ENCODE peak calls at places on chromosomes 2 and 18, in eight cellular contexts. L is RWPE2; N is K562; X is tibial artery; P is CD8-positive, alpha-beta T cell; T is right atrium auricular region; J is Peyer's patch; D is left ventricle myocardium inferior. R is an unnamed sample. For H3K9me3 and H3K27me3, the result is how much of the 10 kb centered on the place peaks cover.

GRCh38 chr18:58606236-58606635 is 22.7 kb downstream of the ALPK2 start:
- DNase-seq in T (no peak), D (no peak), L (no peak), X (no peak), N (no peak), J (no peak), P (no peak), R (no peak)

GRCh38 chr2:45953376-45954050 is 302.0 kb downstream of the PRKCE start:
- DNase-seq in X (no peak), P (no peak), T (peak), D (no peak), L (no peak), J (no peak), N (no peak), R (no peak)

GRCh38 chr2:10901565-10901964 is 10.2 kb upstream of the KCNF1 start:
- DNase-seq in X (no peak), N (no peak), D (no peak), T (no peak), P (no peak), J (no peak), L (no peak), R (no peak)

GRCh38 chr2:165376571-165376975 is 92.9 kb upstream of the CSRNP3 start:
- DNase-seq in N (no peak), T (no peak), L (no peak), X (no peak), D (no peak), P (no peak), J (no peak), R (no peak)

GRCh38 chr2:12303181-12304030 is 413.3 kb upstream of the TRIB2 start:
- DNase-seq in J (no peak), T (no peak), L (no peak), X (no peak), D (no peak), P (no peak), N (no peak), R (no peak)

GRCh38 chr2:127154396-127154795 is 47.4 kb upstream of the BIN1 start:
- DNase-seq in T (no peak), J (no peak), N (no peak), P (no peak), X (no peak), L (no peak), D (no peak), R (no peak)

GRCh38 chr2:235669269-235669831 is 175.5 kb downstream of the AGAP1 start:
- DNase-seq in L (no peak), N (no peak), X (peak), D (peak), J (no peak), P (peak), T (no peak), R (no peak)

GRCh38 chr18:11387880-11388279 is 221.5 kb upstream of the SLC35G4 start:
- DNase-seq in D (peak), L (no peak), P (no peak), T (no peak), J (peak), X (peak), N (peak), R (no peak)

GRCh38 chr2:215529271-215529670 is 93.4 kb upstream of the FN1 start:
- DNase-seq in J (no peak), P (no peak), X (no peak), N (no peak), D (no peak), L (no peak), T (no peak), R (no peak)

GRCh38 chr2:187959821-187960220 is 331.9 kb upstream of the GULP1 start:
- DNase-seq in J (no peak), L (no peak), P (no peak), N (no peak), X (no peak), D (no peak), T (no peak), R (no peak)

GRCh38 chr2:235030126-235030525 is 78.3 kb downstream of the SH3BP4 start:
- DNase-seq in X (no peak), J (no peak), T (no peak), L (no peak), N (no peak), D (no peak), P (no peak), R (no peak)

GRCh38 chr2:80303006-80303741 is 1.4 kb downstream of the LRRTM1 start:
- DNase-seq in P (no peak), D (no peak), X (no peak), T (no peak), L (no peak), J (no peak), N (no peak), R (no peak)

GRCh38 chr2:240836781-240837467 is 16.9 kb upstream of the KIF1A start:
- DNase-seq in T (peak), X (no peak), P (no peak), D (peak), N (no peak), J (no peak), L (no peak), R (no peak)

GRCh38 chr2:20304411-20304810 is 46.2 kb downstream of the PUM2 start:
- DNase-seq in X (no peak), L (no peak), N (no peak), P (no peak), J (no peak), D (no peak), T (no peak), R (no peak)

GRCh38 chr18:79698668-79699335 is 19.2 kb downstream of the CTDP1 start:
- DNase-seq in J (no peak), N (no peak), L (no peak), T (no peak), D (no peak), P (no peak), X (no peak), R (no peak)

GRCh38 chr2:54207666-54208195 is 48.3 kb downstream of the TSPYL6 start:
- DNase-seq in L (no peak), T (no peak), D (no peak), X (no peak), J (no peak), P (no peak), N (no peak), R (no peak)

GRCh38 chr2:67612576-67612981 is 215.4 kb downstream of the ETAA1 start:
- DNase-seq in P (no peak), N (no peak), X (no peak), L (no peak), D (no peak), T (no peak), J (no peak), R (no peak)

GRCh38 chr2:15776629-15776919 is 163.8 kb upstream of the MYCN start:
- DNase-seq in X (no peak), J (no peak), D (no peak), T (no peak), L (no peak), P (no peak), N (no peak), R (no peak)

GRCh38 chr2:227491391-227491790 is 19.4 kb downstream of the AGFG1 start:
- DNase-seq in D (no peak), P (no peak), N (no peak), T (no peak), J (no peak), L (no peak), X (no peak), R (no peak)

DNA sequence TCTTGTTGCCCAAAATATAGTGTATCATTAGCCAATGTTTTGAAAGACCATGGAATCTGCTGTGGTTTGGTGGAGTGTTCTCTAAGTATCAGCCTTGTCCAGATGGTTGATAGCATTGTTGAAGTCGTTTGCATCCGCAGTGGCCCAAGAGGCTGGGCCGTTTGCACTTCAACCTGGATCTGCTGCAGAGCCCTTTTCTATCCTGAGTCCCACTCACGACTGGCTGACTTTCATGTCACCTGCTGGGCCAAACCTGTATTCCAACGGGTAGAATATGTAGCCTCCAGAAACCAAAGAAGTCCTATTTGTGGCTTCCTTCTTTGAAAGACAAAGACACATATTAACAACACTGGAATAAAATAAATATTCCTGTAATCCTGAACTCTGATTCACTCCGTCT is 1154.1 kb downstream of the RPIA start:
- DNase-seq in P (no peak), L (no peak), J (no peak), N (peak), D (no peak), T (no peak), X (no peak), R (no peak)
- H3K9me3 ChIP-seq in P (under half), L (under half), J (under half), N (under half), D (under half), T (under half), X (under half), R (under half)

GRCh38 chr2:238160206-238161129 is 1.7 kb downstream of the ERFE start:
- DNase-seq in L (peak), N (peak), J (peak), T (no peak), D (peak), P (no peak), X (peak), R (no peak)
- TF ChIP-seq CTCF in L (peak), N (peak), J (no peak), T (no peak), D (peak), P (no peak), X (no peak), R (peak)

DNA sequence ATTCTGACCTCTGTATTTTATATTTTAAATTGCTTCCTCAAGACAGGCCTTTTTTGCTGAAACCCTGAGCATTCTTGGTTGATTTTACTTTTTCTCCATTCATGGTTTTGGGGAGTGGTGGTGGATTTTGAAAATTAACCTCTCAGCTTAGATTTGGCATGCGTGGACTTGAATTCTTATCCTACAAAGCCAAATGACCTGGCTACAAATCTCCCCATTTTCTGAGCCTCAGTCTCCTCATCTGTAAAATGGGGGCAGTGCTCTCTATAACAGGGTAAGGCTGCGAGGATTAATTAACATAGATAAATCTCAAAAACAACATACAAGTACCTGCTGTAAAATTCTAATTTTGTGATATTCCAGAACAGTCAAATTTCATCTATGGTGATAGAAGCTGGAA is 103.4 kb upstream of the CDCA7 start:
- DNase-seq in X (no peak), D (no peak), N (no peak), L (no peak), J (no peak), P (no peak), T (no peak), R (no peak)
- H3K27me3 ChIP-seq in X (under half), D (under half), N (under half), L (under half), J (under half), P (under half), T (under half), R (under half)

DNA sequence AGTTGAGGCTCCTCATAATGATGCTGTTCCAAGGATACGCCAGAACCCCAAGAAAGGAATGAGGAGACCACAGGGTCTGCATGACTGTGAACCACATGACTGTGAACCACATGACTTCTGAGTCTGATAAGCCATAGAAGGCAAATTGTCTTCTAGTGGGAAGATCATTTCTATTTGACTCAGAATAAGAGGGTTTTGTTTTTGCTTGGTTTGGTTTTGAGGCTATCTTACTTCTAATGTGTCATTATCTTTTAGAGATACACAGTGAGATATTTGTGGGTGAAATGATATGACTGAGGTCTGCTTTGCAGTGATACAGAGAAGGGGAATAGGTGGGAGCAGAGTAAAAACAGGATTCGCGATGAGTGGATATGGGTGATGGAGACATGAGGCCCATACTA is 28.9 kb upstream of the BCL2L11 start:
- DNase-seq in X (no peak), T (no peak), D (no peak), N (no peak), P (no peak), L (no peak), J (no peak), R (no peak)
- H3K9me3 ChIP-seq in X (under half), T (under half), D (under half), N (under half), P (under half), L (under half), J (under half), R (under half)

DNA sequence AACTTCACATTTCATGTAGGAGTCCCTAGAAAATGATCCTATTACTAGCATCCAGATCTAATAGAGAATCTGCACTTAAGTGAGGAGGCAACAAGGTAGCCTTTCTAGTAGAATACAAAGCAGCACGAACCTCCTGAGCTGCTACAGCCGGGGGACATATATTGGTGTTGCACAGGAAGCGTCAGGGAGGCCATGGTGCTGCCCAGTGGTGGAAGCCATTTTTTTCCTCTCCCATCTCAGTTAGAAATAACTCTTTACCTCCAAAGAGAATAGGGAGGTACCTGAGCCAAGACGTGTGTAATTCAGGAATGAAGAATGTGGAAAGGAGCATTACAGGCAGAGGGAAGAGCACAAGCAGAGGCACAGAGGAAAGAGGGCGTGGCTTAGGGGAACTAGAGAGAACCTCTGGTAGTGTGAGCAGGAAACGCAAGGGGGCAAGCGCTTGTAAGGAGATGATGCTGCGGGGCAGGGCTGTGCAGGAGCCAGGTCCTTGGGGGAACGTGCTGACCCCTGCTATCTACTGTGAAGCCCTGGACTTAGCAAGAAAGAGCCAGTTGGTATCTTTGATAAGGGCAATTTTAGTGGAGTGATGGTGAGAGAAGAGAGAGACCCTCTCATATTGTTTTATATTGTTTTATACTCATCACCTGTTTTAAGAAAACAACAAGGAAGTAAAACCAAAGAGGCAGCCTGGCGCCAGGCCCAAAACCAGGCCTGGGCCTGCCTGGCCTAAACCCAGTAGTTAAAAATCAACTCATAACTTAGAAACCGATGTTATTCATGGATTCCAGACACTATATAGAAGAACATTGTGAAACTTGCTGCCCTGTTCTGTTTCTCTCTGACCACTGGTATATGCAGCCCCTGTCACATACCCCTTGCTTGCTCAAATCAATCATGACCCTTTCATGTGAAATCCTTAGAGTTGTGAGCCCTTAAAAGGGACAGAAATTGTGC is 50.0 kb upstream of the TTC39C start:
- DNase-seq in P (peak), L (no peak), D (no peak), T (no peak), N (peak), X (no peak), J (peak), R (peak)
- TF ChIP-seq CTCF in P (peak), L (no peak), D (no peak), T (no peak), N (peak), X (no peak), J (no peak), R (peak)

GRCh38 chr2:70898363-70899240 is 37.1 kb upstream of the ATP6V1B1 start:
- DNase-seq in J (no peak), D (no peak), P (no peak), T (peak), X (no peak), L (no peak), N (no peak), R (no peak)
- H3K27me3 ChIP-seq in J (under half), D (half or more), P (under half), T (under half), X (half or more), L (half or more), N (half or more), R (half or more)

GRCh38 chr2:6845312-6845711 is 20.4 kb downstream of the CMPK2 start:
- DNase-seq in D (no peak), P (no peak), L (no peak), T (no peak), X (no peak), J (no peak), N (peak), R (no peak)

GRCh38 chr2:6846967-6847695 is 18.6 kb downstream of the CMPK2 start:
- DNase-seq in D (no peak), P (no peak), L (no peak), N (peak), J (no peak), T (no peak), X (no peak), R (no peak)

GRCh38 chr2:6845903-6846302 is 19.8 kb downstream of the CMPK2 start:
- DNase-seq in X (no peak), P (no peak), L (no peak), J (no peak), N (no peak), T (no peak), D (no peak), R (no peak)

GRCh38 chr2:6841537-6842287 is 24.0 kb downstream of the CMPK2 start:
- DNase-seq in L (no peak), N (no peak), D (no peak), T (no peak), X (no peak), J (no peak), P (no peak), R (no peak)

GRCh38 chr2:6846540-6846939 is 19.2 kb downstream of the CMPK2 start:
- DNase-seq in P (no peak), T (no peak), N (no peak), L (no peak), J (no peak), D (no peak), X (no peak), R (no peak)
- H3K9me3 ChIP-seq in P (under half), T (half or more), N (under half), L (under half), J (under half), D (half or more), X (under half), R (half or more)

R was measured in CD4-positive, alpha-beta T cell.